ENCODE peak calls at places on chromosomes 7 and 10, in seven cellular contexts. T, K, M, D, J, H and A are unnamed samples. For H3K4me1, the result is how much of the 10 kb centered on the place peaks cover.

GRCh38 chr10:93465806-93466675 is 16.1 kb downstream of the MYOF start:
- DNase-seq in J (no peak), H (peak), D (peak), K (peak), M (no peak), T (no peak), A (peak)

GRCh38 chr7:79789584-79790345 is 336.3 kb upstream of the MAGI2 start:
- DNase-seq in D (peak), H (no peak), T (no peak), K (no peak), M (no peak), J (no peak), A (no peak)

GRCh38 chr7:102321351-102322201 is 34.7 kb downstream of the SPDYE6 start:
- DNase-seq in M (no peak), H (no peak), K (peak), D (no peak), T (no peak), J (no peak), A (no peak)

GRCh38 chr10:122265896-122266295 is 5.2 kb upstream of the BTBD16 start:
- DNase-seq in J (no peak), H (no peak), T (no peak), D (no peak), K (no peak), M (no peak), A (no peak)

GRCh38 chr7:94578615-94579014 is 69.0 kb downstream of the CASD1 start:
- DNase-seq in K (no peak), D (no peak), J (no peak), H (no peak), T (no peak), M (no peak), A (no peak)

GRCh38 chr10:110357252-110357780 is 52.6 kb upstream of the SMNDC1 start:
- DNase-seq in D (peak), J (peak), H (peak), M (no peak), K (no peak), T (no peak), A (no peak)

GRCh38 chr7:36204044-36204663 is 51.1 kb downstream of the EEPD1 start:
- DNase-seq in D (no peak), T (no peak), M (no peak), J (no peak), K (no peak), H (no peak), A (no peak)

GRCh38 chr10:63414481-63415260 is 51.1 kb downstream of the JMJD1C start:
- DNase-seq in J (no peak), D (peak), M (no peak), T (no peak), H (no peak), K (no peak), A (no peak)

GRCh38 chr10:122142652-122143237 is 128.4 kb upstream of the BTBD16 start:
- DNase-seq in J (no peak), K (no peak), D (peak), T (peak), M (no peak), H (peak), A (peak)

GRCh38 chr7:102897211-102897621 is 15.6 kb upstream of the LRRC17 start:
- DNase-seq in J (no peak), M (no peak), D (peak), K (no peak), H (no peak), T (no peak), A (no peak)

GRCh38 chr10:28179490-28180099 is 123.3 kb downstream of the MPP7 start:
- DNase-seq in D (peak), M (peak), T (peak), K (no peak), J (no peak), H (peak), A (no peak)

GRCh38 chr10:24344695-24345473 is 135.9 kb downstream of the KIAA1217 start:
- DNase-seq in J (no peak), M (no peak), D (no peak), K (no peak), T (no peak), H (no peak), A (no peak)

GRCh38 chr10:131805696-131806095 is 95.1 kb upstream of the PPP2R2D start:
- DNase-seq in D (no peak), H (no peak), M (no peak), K (no peak), T (no peak), J (no peak), A (no peak)

GRCh38 chr7:140506788-140507464 is 27.6 kb upstream of the MKRN1 start:
- DNase-seq in D (peak), M (peak), H (no peak), T (no peak), K (peak), J (no peak), A (peak)

GRCh38 chr7:30708412-30708811 is 26.2 kb upstream of the CRHR2 start:
- DNase-seq in T (no peak), M (no peak), J (no peak), D (no peak), H (no peak), K (peak), A (no peak)

GRCh38 chr10:24561453-24561852 is 162.2 kb downstream of the ARHGAP21 start:
- DNase-seq in T (no peak), J (no peak), K (no peak), H (no peak), M (no peak), D (peak), A (no peak)

GRCh38 chr7:101112233-101112632 is 14.7 kb upstream of the SERPINE1 start:
- DNase-seq in H (no peak), K (peak), T (no peak), D (no peak), J (no peak), M (no peak), A (no peak)

GRCh38 chr10:78751716-78752115 is 317.1 kb upstream of the ZMIZ1 start:
- DNase-seq in H (no peak), D (no peak), J (no peak), K (peak), T (no peak), M (no peak), A (no peak)

GRCh38 chr10:3095373-3096139 is 28.2 kb downstream of the PFKP start:
- DNase-seq in M (no peak), D (peak), K (no peak), H (peak), T (no peak), J (peak), A (no peak)

GRCh38 chr7:86976958-86977357 is 82.5 kb downstream of the ELAPOR2 start:
- DNase-seq in M (no peak), K (no peak), J (no peak), H (no peak), D (no peak), T (no peak), A (no peak)

GRCh38 chr10:22340362-22341189 is 4.7 kb upstream of the SPAG6 start:
- DNase-seq in T (peak), K (peak), M (no peak), H (peak), J (peak), D (peak), A (peak)

GRCh38 chr7:65872776-65873581 is at the start of gene VKORC1L1:
- DNase-seq in K (peak), T (peak), D (peak), H (peak), M (peak), J (peak), A (peak)

GRCh38 chr7:136911362-136911761 is 42.9 kb downstream of the CHRM2 start:
- DNase-seq in J (no peak), K (peak), D (peak), H (no peak), T (no peak), M (no peak), A (no peak)

GRCh38 chr7:151378011-151378410 is 31.8 kb downstream of the WDR86 start:
- DNase-seq in J (no peak), K (no peak), H (no peak), D (no peak), M (no peak), T (no peak), A (no peak)

GRCh38 chr10:113899952-113900598 is 45.6 kb downstream of the NHLRC2 start:
- DNase-seq in D (no peak), K (no peak), T (no peak), J (no peak), H (no peak), M (no peak), A (no peak)

GRCh38 chr7:131145026-131145425 is 182.7 kb upstream of the MKLN1 start:
- DNase-seq in K (no peak), J (no peak), T (no peak), H (no peak), M (no peak), D (no peak), A (no peak)

GRCh38 chr7:4434306-4434705 is 247.8 kb upstream of the FOXK1 start:
- DNase-seq in J (no peak), K (no peak), H (no peak), M (no peak), T (no peak), D (no peak), A (no peak)

GRCh38 chr7:16026253-16027020 is 340.0 kb upstream of the MEOX2 start:
- DNase-seq in K (peak), J (no peak), H (no peak), M (no peak), D (peak), T (no peak), A (no peak)

GRCh38 chr7:131546583-131547111 is 9.8 kb downstream of the PODXL start:
- DNase-seq in K (no peak), M (peak), J (peak), D (peak), H (peak), T (peak), A (no peak)

GRCh38 chr10:23341004-23341403 is 3.6 kb downstream of the C10orf67 start:
- DNase-seq in T (no peak), M (no peak), D (no peak), K (no peak), J (no peak), H (no peak), A (no peak)

GRCh38 chr10:97564776-97565175 is 7.8 kb upstream of the ANKRD2 start:
- DNase-seq in J (no peak), T (no peak), K (no peak), H (no peak), M (no peak), D (no peak), A (no peak)

GRCh38 chr10:10209152-10209551 is 808.5 kb upstream of the CELF2 start:
- DNase-seq in J (no peak), H (peak), T (no peak), M (no peak), D (no peak), K (peak), A (no peak)

GRCh38 chr7:23811540-23811939 is 101.5 kb downstream of the STK31 start:
- DNase-seq in H (no peak), M (no peak), K (no peak), J (no peak), T (no peak), D (no peak), A (no peak)

GRCh38 chr10:116014859-116015258 is 258.1 kb downstream of the GFRA1 start:
- DNase-seq in K (no peak), H (no peak), D (peak), T (no peak), J (no peak), M (no peak), A (no peak)

GRCh38 chr7:148037049-148037448 is 553.5 kb upstream of the C7orf33 start:
- DNase-seq in K (no peak), T (no peak), J (no peak), M (no peak), D (no peak), H (no peak), A (no peak)

GRCh38 chr10:80507484-80507880 is 30.2 kb upstream of the SH2D4B start:
- DNase-seq in T (no peak), J (no peak), M (no peak), H (no peak), D (no peak), K (no peak), A (no peak)
- H3K4me1 ChIP-seq in T (under half), J (half or more), M (under half), H (under half), D (half or more), K (half or more), A (under half)

GRCh38 chr7:514242-514641 is 5.4 kb downstream of the PDGFA start:
- DNase-seq in H (no peak), K (no peak), M (no peak), J (no peak), D (no peak), T (no peak), A (peak)
- H3K4me1 ChIP-seq in H (under half), K (half or more), M (under half), J (under half), D (under half), T (under half), A (under half)

GRCh38 chr10:124037784-124038183 is 55.6 kb downstream of the CHST15 start:
- DNase-seq in J (no peak), D (no peak), H (no peak), K (no peak), M (no peak), T (no peak), A (no peak)

GRCh38 chr10:124037286-124037685 is 56.1 kb downstream of the CHST15 start:
- DNase-seq in K (no peak), H (no peak), T (no peak), J (no peak), D (no peak), M (no peak), A (no peak)

GRCh38 chr10:124035928-124036558 is 57.4 kb downstream of the CHST15 start:
- DNase-seq in D (no peak), T (no peak), H (peak), J (no peak), K (peak), M (no peak), A (no peak)

GRCh38 chr10:124035306-124035927 is 58.0 kb downstream of the CHST15 start:
- DNase-seq in H (no peak), M (no peak), T (no peak), K (no peak), D (no peak), J (no peak), A (no peak)

DNA sequence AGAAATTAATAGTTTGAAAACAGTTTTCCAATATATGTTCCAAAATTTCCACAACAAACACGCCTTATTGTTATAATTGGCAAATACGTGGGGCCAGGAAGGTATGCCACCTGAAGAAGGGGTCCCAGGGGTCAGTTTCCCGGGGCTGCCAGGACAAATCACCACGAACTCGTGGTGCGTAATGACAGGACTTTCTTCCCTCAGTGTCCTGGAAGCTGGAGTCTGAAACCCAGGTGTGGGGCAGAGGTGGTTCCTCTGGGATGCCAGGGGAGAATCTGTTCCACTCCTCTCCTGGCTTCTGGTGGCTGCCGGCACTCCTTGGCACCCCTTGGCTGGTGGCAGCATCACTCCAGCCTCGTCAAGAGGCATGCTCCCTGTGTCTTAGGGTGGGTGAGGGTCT is 56.7 kb downstream of the CHST15 start:
- DNase-seq in D (no peak), K (no peak), H (no peak), J (no peak), M (no peak), T (no peak), A (no peak)
- H3K4me1 ChIP-seq in D (under half), K (under half), H (under half), J (under half), M (under half), T (under half), A (under half)

DNA sequence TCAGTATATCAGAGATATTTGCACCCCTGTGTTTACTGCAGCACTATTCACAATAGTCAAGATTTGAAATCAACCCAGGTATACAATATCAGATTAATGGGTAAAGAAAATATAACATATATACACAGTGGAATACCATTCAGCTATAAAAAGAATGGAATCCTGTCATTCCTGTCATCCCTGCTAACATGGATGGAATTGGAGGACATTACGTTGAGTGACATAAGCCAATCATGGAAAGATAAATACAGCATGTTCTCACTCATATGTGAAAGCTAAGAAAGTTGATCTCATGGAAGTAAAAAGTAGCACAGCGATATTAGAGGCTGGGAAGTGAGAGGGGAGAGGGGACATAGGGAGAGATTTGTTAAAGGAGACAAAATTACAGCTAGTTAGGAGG is 171.0 kb downstream of the ARL5B start:
- DNase-seq in K (no peak), T (no peak), H (no peak), J (no peak), D (no peak), M (no peak), A (no peak)
- H3K4me1 ChIP-seq in K (under half), T (under half), H (under half), J (under half), D (under half), M (under half), A (under half)

DNA sequence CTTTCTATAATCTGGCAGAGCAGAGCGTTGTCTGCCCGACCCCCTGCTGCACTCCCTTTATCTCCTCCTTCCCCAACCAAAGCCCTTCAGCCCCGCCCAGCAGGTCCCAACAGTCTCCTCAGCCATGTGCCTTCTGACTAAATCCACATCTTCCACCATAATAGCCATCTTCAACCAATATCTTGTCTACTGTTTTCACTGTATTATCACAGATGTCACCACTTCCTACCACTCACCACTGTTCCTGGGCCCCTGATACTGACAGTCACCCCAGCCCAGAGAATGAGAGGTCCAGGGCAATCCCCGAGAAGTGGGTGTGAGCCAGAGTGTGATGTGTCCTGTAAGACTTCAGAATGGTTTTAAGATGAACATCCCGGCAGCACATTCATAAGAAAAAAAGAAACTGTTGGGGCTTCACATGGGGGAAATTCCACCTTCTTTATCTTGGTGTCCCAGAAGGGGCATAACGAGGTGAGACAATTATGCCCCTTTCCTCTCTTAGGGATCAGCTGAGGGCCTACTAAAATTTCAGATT is 25.3 kb downstream of the CCDC6 start:
- DNase-seq in K (no peak), H (no peak), T (no peak), D (no peak), M (no peak), J (peak), A (no peak)
- H3K4me1 ChIP-seq in K (under half), H (under half), T (under half), D (under half), M (under half), J (under half), A (under half)

GRCh38 chr10:101283762-101284161 is 54.5 kb upstream of the LBX1 start:
- DNase-seq in D (no peak), J (no peak), H (no peak), T (no peak), K (no peak), M (no peak), A (no peak)
- H3K4me1 ChIP-seq in D (under half), J (under half), H (under half), T (under half), K (under half), M (under half), A (under half)